ENCODE peak calls at places on chromosome 18, in ten cellular contexts. B, R, O, A, Z, S, I, E, K and M are unnamed samples.

GRCh38 chr18:36179562-36180334 is 7.5 kb upstream of the MOCOS start:
- DNase-seq in B (no peak), R (peak; percentile 43), O (no peak), A (no peak), Z (no peak), S (peak; percentile 39), I (no peak), E (peak; percentile 84), K (no peak), M (peak; percentile 44)

GRCh38 chr18:75691483-75691882 is 264.0 kb upstream of the SMIM21 start:
- DNase-seq in B (no peak), R (no peak), O (no peak), A (no peak), Z (no peak), S (no peak), I (no peak), E (no peak), K (no peak), M (no peak)

GRCh38 chr18:8253943-8254342 is 355.3 kb upstream of the RAB12 start:
- DNase-seq in B (no peak), R (no peak), O (no peak), A (no peak), Z (no peak), S (no peak), I (no peak), E (no peak), K (no peak), M (no peak)

GRCh38 chr18:26051845-26052244 is 38.6 kb downstream of the SS18 start:
- DNase-seq in B (no peak), R (no peak), O (no peak), A (no peak), Z (no peak), S (no peak), I (no peak), E (no peak), K (no peak), M (no peak)

GRCh38 chr18:8661754-8662573 is 43.4 kb upstream of the MTCL1 start:
- DNase-seq in B (peak; percentile 34), R (no peak), O (no peak), A (no peak), Z (no peak), S (no peak), I (peak; percentile 94), E (no peak), K (no peak), M (no peak)

GRCh38 chr18:51195602-51196115 is 1.8 kb downstream of the MEX3C start:
- DNase-seq in B (peak; percentile 48), R (peak; percentile 47), O (no peak), A (peak; percentile 9), Z (peak; percentile 14), S (peak; percentile 7), I (peak; percentile 61), E (peak; percentile 49), K (no peak), M (peak; percentile 73)

GRCh38 chr18:75003089-75003488 is 205.8 kb downstream of the PTGR3 start:
- DNase-seq in B (no peak), R (no peak), O (no peak), A (no peak), Z (no peak), S (no peak), I (no peak), E (no peak), K (no peak), M (no peak)

GRCh38 chr18:78561757-78562445 is 417.7 kb upstream of the SALL3 start:
- DNase-seq in B (peak; percentile 59), R (no peak), O (no peak), A (no peak), Z (no peak), S (no peak), I (no peak), E (no peak), K (no peak), M (no peak)

GRCh38 chr18:63775166-63775730 is at the start of gene SERPINB7:
- DNase-seq in B (peak; percentile 38), R (peak; percentile 95), O (no peak), A (no peak), Z (no peak), S (no peak), I (no peak), E (no peak), K (no peak), M (no peak)

GRCh38 chr18:24427484-24427883 is 1.0 kb downstream of the IMPACT start:
- DNase-seq in B (peak; percentile 9), R (peak; percentile 14), O (no peak), A (no peak), Z (no peak), S (no peak), I (peak; percentile 15), E (no peak), K (no peak), M (peak; percentile 49)